ENCODE peak calls at places on chromosomes 4 and X, in seven cellular contexts. Q, F, A, V, B, Y and X are unnamed samples.

GRCh38 chr4:74109894-74110605 is 11.1 kb upstream of the CXCL2 start:
- DNase-seq in Q (no peak), F (peak), A (peak), V (peak), B (no peak), Y (no peak), X (peak)

GRCh38 chr4:3368841-3369760 is 72.7 kb upstream of the HGFAC start:
- DNase-seq in Q (no peak), F (no peak), A (no peak), V (no peak), B (no peak), Y (no peak), X (no peak)

GRCh38 chr4:69888336-69888735 is 28.4 kb upstream of the SULT1E1 start:
- DNase-seq in Q (no peak), F (no peak), A (no peak), V (no peak), B (no peak), Y (no peak), X (no peak)

GRCh38 chr4:160038560-160038959 is 935.7 kb downstream of the RAPGEF2 start:
- DNase-seq in Q (no peak), F (no peak), A (no peak), V (no peak), B (no peak), Y (no peak), X (no peak)

GRCh38 chr4:158169516-158169915 is 3.3 kb downstream of the GASK1B start:
- DNase-seq in Q (no peak), F (no peak), A (no peak), V (peak), B (no peak), Y (no peak), X (no peak)

GRCh38 chr4:112321768-112322684 is 24.9 kb downstream of the ALPK1 start:
- DNase-seq in Q (peak), F (peak), A (peak), V (peak), B (peak), Y (peak), X (peak)

GRCh38 chrX:95884196-95884595 is 800.4 kb upstream of the DIAPH2 start:
- DNase-seq in Q (peak), F (no peak), A (no peak), V (no peak), B (no peak), Y (no peak), X (no peak)

GRCh38 chr4:24560770-24561415 is 23.5 kb downstream of the DHX15 start:
- DNase-seq in Q (no peak), F (peak), A (no peak), V (peak), B (no peak), Y (no peak), X (no peak)

GRCh38 chr4:182367153-182367552 is 124.0 kb downstream of the TENM3 start:
- DNase-seq in Q (no peak), F (no peak), A (no peak), V (no peak), B (no peak), Y (no peak), X (no peak)

GRCh38 chr4:10205223-10205622 is 88.6 kb upstream of the WDR1 start:
- DNase-seq in Q (no peak), F (no peak), A (no peak), V (peak), B (no peak), Y (no peak), X (no peak)

GRCh38 chr4:36676139-36677050 is 395.0 kb downstream of the DTHD1 start:
- DNase-seq in Q (no peak), F (no peak), A (no peak), V (no peak), B (no peak), Y (no peak), X (peak)

GRCh38 chrX:24146283-24146865 is 3.2 kb upstream of the ZFX start:
- DNase-seq in Q (no peak), F (peak), A (no peak), V (no peak), B (no peak), Y (no peak), X (peak)
- H3K27ac ChIP-seq in Q (peak), F (peak), A (peak), V (peak), B (peak), Y (no peak), X (peak)

DNA sequence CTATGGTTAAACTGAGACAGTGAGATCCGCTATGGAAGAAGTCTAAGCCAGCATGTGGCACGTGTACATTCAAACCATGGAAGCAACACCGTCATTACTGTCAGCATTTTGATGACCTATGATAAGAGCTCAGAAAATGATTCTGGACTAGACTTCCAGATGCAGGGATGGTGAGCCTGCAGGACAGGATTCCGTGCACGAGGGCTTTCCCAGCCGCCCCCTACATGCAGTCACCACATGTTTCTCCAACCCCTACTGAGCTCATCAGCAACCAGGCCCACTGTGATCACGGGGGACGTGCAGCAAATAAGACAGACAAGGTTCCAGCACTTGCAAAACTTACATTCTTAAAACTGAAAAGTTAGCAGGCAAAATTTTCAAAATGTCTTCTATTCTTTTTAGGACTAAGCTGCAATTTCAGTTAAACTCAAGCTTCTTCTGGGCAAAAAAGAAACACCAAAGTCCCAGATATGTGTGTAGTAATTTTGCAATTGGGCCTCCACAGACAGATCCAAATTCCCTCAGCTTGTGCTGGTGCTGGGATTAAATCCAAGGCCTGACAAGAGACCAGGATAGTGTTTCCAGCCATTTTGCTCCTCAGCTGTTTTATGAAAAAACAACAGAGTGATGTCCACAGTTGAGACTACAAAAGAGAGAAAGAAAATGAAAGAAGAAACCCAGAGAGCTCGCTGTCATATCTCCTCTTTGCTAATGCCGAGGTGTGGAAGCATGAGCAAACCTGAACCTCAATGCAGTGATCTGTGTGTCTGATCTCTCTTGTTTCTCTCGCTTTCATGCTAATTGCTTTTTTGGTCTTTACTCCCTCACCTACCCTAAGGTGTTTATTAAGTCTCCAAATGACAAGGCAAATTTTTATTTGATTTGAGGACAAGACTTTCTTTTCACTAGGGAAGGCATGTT is 118.2 kb downstream of the AFAP1 start:
- DNase-seq in Q (no peak), F (no peak), A (no peak), V (peak), B (no peak), Y (no peak), X (no peak)
- H3K27ac ChIP-seq in Q (no peak), F (peak), A (no peak), V (peak), B (no peak), Y (no peak), X (no peak)

GRCh38 chr4:1368421-1369090 is 21.5 kb downstream of the UVSSA start:
- DNase-seq in Q (no peak), F (no peak), A (no peak), V (no peak), B (no peak), Y (no peak), X (no peak)
- H3K27ac ChIP-seq in Q (no peak), F (no peak), A (no peak), V (no peak), B (no peak), Y (no peak), X (no peak)

GRCh38 chr4:143352720-143353119 is 16.0 kb downstream of the GAB1 start:
- DNase-seq in Q (no peak), F (no peak), A (no peak), V (no peak), B (no peak), Y (no peak), X (no peak)
- H3K27ac ChIP-seq in Q (no peak), F (no peak), A (no peak), V (no peak), B (no peak), Y (no peak), X (no peak)

GRCh38 chrX:66638591-66639500 is at the start of gene EDA2R:
- DNase-seq in Q (peak), F (peak), A (no peak), V (peak), B (no peak), Y (peak), X (no peak)
- H3K27ac ChIP-seq in Q (no peak), F (peak), A (no peak), V (peak), B (no peak), Y (no peak), X (no peak)

DNA sequence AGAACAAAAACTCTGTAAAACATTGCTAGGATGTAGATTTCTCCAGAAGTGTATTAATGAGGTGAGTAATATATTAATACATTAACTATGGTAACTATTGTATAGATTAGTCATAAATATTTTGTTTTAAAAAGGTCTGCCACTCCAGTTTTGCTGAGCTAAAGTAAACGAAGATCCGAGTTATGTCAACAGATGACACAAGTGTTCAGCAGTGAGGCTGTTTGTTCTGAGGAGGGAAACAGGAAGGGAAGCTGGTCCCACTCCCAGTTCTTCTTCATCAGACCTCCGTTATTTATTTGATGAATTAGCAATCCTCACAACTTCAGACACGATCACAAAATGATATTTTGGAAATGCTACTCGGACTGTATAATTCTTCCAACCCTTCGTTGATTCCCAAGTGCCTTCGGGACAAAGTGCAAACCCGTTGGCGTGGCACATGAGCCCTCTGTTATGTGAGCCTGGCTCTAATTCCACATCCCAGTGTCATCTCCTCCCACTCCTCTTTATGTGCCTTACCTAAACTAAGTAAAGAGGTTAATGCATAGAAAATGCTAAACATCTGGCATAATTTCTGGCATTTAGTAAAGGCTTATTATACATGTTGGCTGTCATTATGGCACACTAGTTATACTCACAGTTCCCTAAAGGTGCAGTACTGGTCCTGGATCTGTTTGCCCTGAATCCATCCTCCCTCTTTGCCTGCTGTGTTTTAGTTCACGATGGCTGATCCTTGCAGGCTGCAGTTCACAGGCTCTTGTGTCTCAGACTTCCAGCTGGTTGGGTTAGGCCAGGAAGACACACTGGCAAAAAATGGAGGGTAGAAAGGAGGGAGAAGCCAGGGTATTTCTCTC is 190.6 kb upstream of the LNX1 start:
- DNase-seq in Q (no peak), F (peak), A (no peak), V (no peak), B (no peak), Y (no peak), X (no peak)
- H3K27ac ChIP-seq in Q (no peak), F (peak), A (no peak), V (no peak), B (no peak), Y (no peak), X (peak)

GRCh38 chr4:26858035-26858918 is 2.4 kb upstream of the STIM2 start:
- DNase-seq in Q (no peak), F (no peak), A (no peak), V (no peak), B (no peak), Y (no peak), X (peak)

GRCh38 chr4:26854701-26855100 is 5.9 kb upstream of the STIM2 start:
- DNase-seq in Q (no peak), F (no peak), A (no peak), V (no peak), B (no peak), Y (no peak), X (no peak)

GRCh38 chr4:26857278-26858034 is 3.2 kb upstream of the STIM2 start:
- DNase-seq in Q (peak), F (peak), A (peak), V (peak), B (peak), Y (peak), X (peak)

GRCh38 chr4:26858947-26859401 is 1.7 kb upstream of the STIM2 start:
- DNase-seq in Q (no peak), F (peak), A (no peak), V (no peak), B (no peak), Y (no peak), X (peak)

DNA sequence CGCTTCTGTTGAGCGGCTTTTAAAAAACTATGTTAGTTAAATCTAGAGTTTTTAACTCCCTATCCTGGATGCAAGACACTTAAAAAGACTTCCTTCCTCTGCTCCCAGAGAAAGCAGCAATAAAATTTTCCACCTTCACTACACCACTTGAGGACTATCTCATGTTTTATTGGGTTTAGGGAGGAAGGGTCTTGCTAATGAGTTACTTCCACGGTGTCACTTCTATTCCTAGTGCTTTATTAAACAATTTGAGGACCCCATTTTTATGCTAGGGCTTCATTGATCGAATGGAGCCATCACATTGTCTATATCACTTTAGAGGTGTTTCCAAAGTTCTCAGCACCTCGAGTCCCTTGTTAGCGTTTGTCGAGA is 3.7 kb upstream of the STIM2 start:
- DNase-seq in Q (no peak), F (no peak), A (no peak), V (peak), B (no peak), Y (no peak), X (no peak)
- H3K27ac ChIP-seq in Q (peak), F (peak), A (no peak), V (peak), B (peak), Y (peak), X (peak)